ENCODE peak calls at places on chromosomes 1 and 21, in four cellular contexts. V is central memory CD4-positive, alpha-beta T cell; F is GM13977; C is HS-27A. O is an unnamed sample.

GRCh38 chr1:65235867-65236805 is 73.2 kb upstream of the DNAJC6 start:
- DNase-seq in V (peak), F (no peak), C (peak), O (no peak)

GRCh38 chr1:185345913-185346717 is 29.1 kb upstream of the IVNS1ABP start:
- DNase-seq in V (no peak), F (no peak), C (no peak), O (no peak)

GRCh38 chr1:38724160-38725131 is 135.1 kb downstream of the RRAGC start:
- DNase-seq in V (no peak), F (no peak), C (no peak), O (no peak)

GRCh38 chr1:205665216-205665757 is 15.0 kb downstream of the SLC45A3 start:
- DNase-seq in V (no peak), F (peak), C (no peak), O (no peak)

GRCh38 chr1:171902527-171902926 is 61.2 kb downstream of the DNM3 start:
- DNase-seq in V (no peak), F (no peak), C (no peak), O (no peak)

GRCh38 chr1:19113362-19114092 is 96.5 kb downstream of the UBR4 start:
- DNase-seq in V (peak), F (peak), C (no peak), O (peak)

GRCh38 chr21:23624281-23624680 is 1983.0 kb downstream of the MRPL39 start:
- DNase-seq in V (no peak), F (no peak), C (no peak), O (no peak)

GRCh38 chr1:210475806-210476205 is 147.1 kb downstream of the HHAT start:
- DNase-seq in V (no peak), F (no peak), C (no peak), O (no peak)

GRCh38 chr1:93964777-93965200 is 55.6 kb upstream of the GCLM start:
- DNase-seq in V (no peak), F (peak), C (no peak), O (no peak)

GRCh38 chr1:170819781-170820180 is 115.6 kb upstream of the MROH9 start:
- DNase-seq in V (no peak), F (no peak), C (no peak), O (no peak)

O was measured in activated T-helper 2 cell treated with anti-CD3 and anti-CD28 coated beads, Interferon-gamma antibody, Interleukin-2, Interleukin-4, amounts not matched to agents 10 μg/mL and 5 μg/mL and 100 μg/mL, durations not matched to agents 14 hours and 24 hours and 36 hours.